ENCODE peak calls at places on chromosomes 11 and 22, in five cellular contexts. One of them, this sample, is unnamed.
A peak's percentile ranks its signal among the peaks of the same experiment; 100 is the strongest.

GRCh38 chr11:106208795-106209194 is 131.3 kb downstream of the AASDHPPT start:
- DNase-seq in endothelial cell of umbilical vein: no peak
- DNase-seq in HCT116: no peak
- DNase-seq in neural progenitor cell: no peak
- DNase-seq in fibroblast of lung: no peak
- DNase-seq in this sample: no peak

GRCh38 chr11:837189-837989 is 4.6 kb downstream of the CD151 start:
- DNase-seq in endothelial cell of umbilical vein: no peak
- DNase-seq in neural progenitor cell: no peak
- DNase-seq in HCT116: no peak
- DNase-seq in fibroblast of lung: no peak
- DNase-seq in this sample: no peak

GRCh38 chr11:128095459-128096096 is 491.8 kb downstream of the ETS1 start:
- DNase-seq in neural progenitor cell: no peak
- DNase-seq in endothelial cell of umbilical vein: peak; percentile 95
- DNase-seq in HCT116: peak; percentile 2
- DNase-seq in fibroblast of lung: peak; percentile 88
- DNase-seq in this sample: no peak

GRCh38 chr22:41948142-41948541 is 1.2 kb upstream of the CENPM start:
- DNase-seq in HCT116: no peak
- DNase-seq in endothelial cell of umbilical vein: no peak
- DNase-seq in neural progenitor cell: no peak
- DNase-seq in fibroblast of lung: no peak
- DNase-seq in this sample: no peak

GRCh38 chr11:69801513-69802335 is 17.5 kb downstream of the FGF3 start:
- DNase-seq in endothelial cell of umbilical vein: peak; percentile 35
- DNase-seq in fibroblast of lung: no peak
- DNase-seq in HCT116: peak; percentile 64
- DNase-seq in neural progenitor cell: peak; percentile 71
- DNase-seq in this sample: no peak

GRCh38 chr11:1281974-1282365 is 27.5 kb downstream of the TOLLIP start:
- DNase-seq in endothelial cell of umbilical vein: no peak
- DNase-seq in fibroblast of lung: no peak
- DNase-seq in HCT116: no peak
- DNase-seq in neural progenitor cell: no peak
- DNase-seq in this sample: no peak

GRCh38 chr11:83970061-83970671 is 684.0 kb upstream of the CCDC90B start:
- DNase-seq in fibroblast of lung: no peak
- DNase-seq in endothelial cell of umbilical vein: no peak
- DNase-seq in HCT116: no peak
- DNase-seq in neural progenitor cell: no peak
- DNase-seq in this sample: no peak

GRCh38 chr11:59510917-59511589 is at the start of gene OR4D9:
- DNase-seq in HCT116: no peak
- DNase-seq in fibroblast of lung: no peak
- DNase-seq in neural progenitor cell: no peak
- DNase-seq in endothelial cell of umbilical vein: peak; percentile 83
- DNase-seq in this sample: no peak

GRCh38 chr22:11628651-11629511 is 3899.1 kb upstream of the OR11H1 start:
- DNase-seq in fibroblast of lung: no peak
- DNase-seq in endothelial cell of umbilical vein: no peak
- DNase-seq in HCT116: no peak
- DNase-seq in neural progenitor cell: no peak
- DNase-seq in this sample: no peak
- H3K9me3 ChIP-seq in fibroblast of lung: no peaks in the 10 kb centered on the region
- H3K9me3 ChIP-seq in endothelial cell of umbilical vein: peaks cover 22% of the 10 kb centered on the region
- H3K9me3 ChIP-seq in HCT116: peaks cover 36% of the 10 kb centered on the region
- H3K9me3 ChIP-seq in neural progenitor cell: peaks cover 36% of the 10 kb centered on the region
- H3K9me3 ChIP-seq in this sample: peaks cover 33% of the 10 kb centered on the region

DNA sequence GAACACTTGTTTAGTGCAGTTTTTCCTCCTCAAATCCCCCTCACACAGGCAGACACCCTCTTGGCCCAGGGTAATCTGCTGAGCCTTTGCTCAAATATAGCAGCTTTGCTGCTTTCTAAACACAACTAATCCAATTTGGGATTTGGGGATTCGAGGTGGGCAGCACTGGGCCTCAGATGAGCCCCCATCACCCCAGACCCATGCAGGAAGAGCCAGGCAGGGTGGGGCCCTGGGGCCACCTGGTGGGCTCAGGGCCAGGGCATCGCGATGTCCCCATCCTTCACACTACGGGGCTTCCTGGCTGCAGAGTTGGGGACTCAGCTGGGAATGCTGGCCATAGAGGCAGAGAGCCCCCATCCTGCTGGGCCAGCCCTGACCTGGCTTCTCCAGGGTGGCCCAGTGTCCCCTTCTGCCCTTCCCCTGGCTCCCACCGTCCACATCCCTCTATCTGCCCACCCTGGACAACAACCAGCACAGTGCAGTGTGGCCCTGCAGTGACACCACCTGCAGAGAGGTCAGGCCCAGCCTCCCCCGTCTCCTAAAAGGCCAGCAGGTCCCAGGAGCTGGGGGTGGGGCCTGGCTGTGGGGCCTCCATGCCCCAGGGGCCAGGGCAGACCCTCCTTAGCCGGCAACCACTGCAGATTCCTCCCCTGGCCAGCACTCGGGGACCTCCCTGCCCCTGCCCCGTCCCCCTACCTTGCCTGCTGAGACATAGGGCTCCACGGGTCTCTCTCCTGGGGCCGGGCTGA is 56.6 kb upstream of the CCDC188 start:
- DNase-seq in HCT116: no peak
- DNase-seq in endothelial cell of umbilical vein: no peak
- DNase-seq in neural progenitor cell: no peak
- DNase-seq in fibroblast of lung: no peak
- DNase-seq in this sample: no peak
- H3K9ac ChIP-seq in HCT116: peak overlapping the region; percentile 81
- H3K9ac ChIP-seq in endothelial cell of umbilical vein: no peak overlapping the region
- H3K9ac ChIP-seq in neural progenitor cell: no peak overlapping the region
- H3K9ac ChIP-seq in fibroblast of lung: peak overlapping the region; percentile 67
- H3K9ac ChIP-seq in this sample: peak overlapping the region; percentile 61

GRCh38 chr11:13578514-13579140 is 82.8 kb upstream of the PTH start:
- DNase-seq in endothelial cell of umbilical vein: no peak
- DNase-seq in HCT116: no peak
- DNase-seq in fibroblast of lung: no peak
- DNase-seq in neural progenitor cell: no peak
- DNase-seq in this sample: no peak
- H3K9me3 ChIP-seq in endothelial cell of umbilical vein: no peaks in the 10 kb centered on the region
- H3K9me3 ChIP-seq in HCT116: no peaks in the 10 kb centered on the region
- H3K9me3 ChIP-seq in fibroblast of lung: no peaks in the 10 kb centered on the region
- H3K9me3 ChIP-seq in neural progenitor cell: peaks cover 11% of the 10 kb centered on the region
- H3K9me3 ChIP-seq in this sample: peaks cover 6% of the 10 kb centered on the region

GRCh38 chr22:23791737-23792645 is 5.2 kb downstream of the SMARCB1 start:
- DNase-seq in HCT116: no peak
- DNase-seq in fibroblast of lung: no peak
- DNase-seq in neural progenitor cell: no peak
- DNase-seq in endothelial cell of umbilical vein: no peak
- DNase-seq in this sample: no peak

GRCh38 chr22:23793326-23793725 is 6.6 kb downstream of the SMARCB1 start:
- DNase-seq in HCT116: no peak
- DNase-seq in neural progenitor cell: no peak
- DNase-seq in endothelial cell of umbilical vein: no peak
- DNase-seq in fibroblast of lung: no peak
- DNase-seq in this sample: no peak

GRCh38 chr22:23789638-23790037 is 2.9 kb downstream of the SMARCB1 start:
- DNase-seq in endothelial cell of umbilical vein: no peak
- DNase-seq in neural progenitor cell: no peak
- DNase-seq in HCT116: no peak
- DNase-seq in fibroblast of lung: no peak
- DNase-seq in this sample: no peak

GRCh38 chr22:23789121-23789520 is 2.4 kb downstream of the SMARCB1 start:
- DNase-seq in HCT116: no peak
- DNase-seq in fibroblast of lung: no peak
- DNase-seq in neural progenitor cell: peak; percentile 18
- DNase-seq in endothelial cell of umbilical vein: no peak
- DNase-seq in this sample: no peak

DNA sequence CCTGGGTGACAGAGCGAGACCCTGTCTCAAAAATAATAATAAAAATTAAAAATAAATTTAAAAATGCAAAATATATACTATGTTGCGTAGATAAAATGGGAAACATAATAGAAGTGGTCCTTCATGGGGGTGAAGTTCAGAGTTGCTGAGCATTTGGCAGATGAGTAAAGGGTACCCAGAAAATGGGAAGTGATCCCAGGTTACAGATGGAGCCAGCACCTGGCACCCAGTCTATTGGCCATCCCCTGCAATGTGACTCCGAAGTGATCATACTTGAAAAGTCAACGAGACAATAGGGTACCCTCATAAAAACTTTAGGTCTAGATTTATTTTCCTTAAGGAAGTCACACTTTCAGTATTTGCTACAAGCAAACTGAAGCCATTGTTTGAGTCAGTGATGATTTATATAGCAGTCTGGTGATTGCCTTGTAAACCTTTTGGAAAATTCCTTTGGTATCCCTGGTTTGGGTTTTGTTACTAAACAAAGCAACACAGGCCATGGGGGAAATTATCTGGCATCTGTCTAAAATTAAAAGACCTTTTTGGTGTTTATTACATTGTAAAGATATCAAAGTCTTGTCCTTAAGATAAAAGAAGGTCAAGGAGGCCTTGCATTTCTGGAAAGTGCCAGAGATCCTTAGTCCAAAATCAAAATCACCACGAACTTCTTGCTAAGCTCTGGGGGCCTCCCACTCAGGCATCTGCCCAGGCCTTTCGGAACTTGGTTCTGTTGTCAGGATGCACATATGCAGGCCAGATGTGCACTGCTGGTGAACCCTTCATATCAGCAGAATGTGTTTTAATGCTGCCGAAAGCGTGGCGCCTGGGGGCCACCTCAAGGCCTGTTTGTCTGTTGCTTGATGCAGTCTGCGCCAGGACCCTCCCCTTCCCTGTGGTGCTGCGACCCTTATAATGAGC is 4.3 kb downstream of the SMARCB1 start:
- DNase-seq in endothelial cell of umbilical vein: no peak
- DNase-seq in fibroblast of lung: peak; percentile 45
- DNase-seq in neural progenitor cell: no peak
- DNase-seq in HCT116: no peak
- DNase-seq in this sample: no peak
- H3K9ac ChIP-seq in endothelial cell of umbilical vein: no peak overlapping the region
- H3K9ac ChIP-seq in fibroblast of lung: no peak overlapping the region
- H3K9ac ChIP-seq in neural progenitor cell: no peak overlapping the region
- H3K9ac ChIP-seq in HCT116: no peak overlapping the region
- H3K9ac ChIP-seq in this sample: no peak overlapping the region